ENCODE peak calls at places on chromosomes 16 and 17, in seven cellular contexts. B, P, R, K, M, O and Q are unnamed samples.

GRCh38 chr16:534089-534635 is 6.7 kb downstream of the CAPN15 start:
- DNase-seq in M (no peak), O (no peak), B (no peak), K (no peak), R (no peak), P (no peak), Q (no peak)

GRCh38 chr16:14186007-14186953 is 115.2 kb downstream of the MRTFB start:
- DNase-seq in R (no peak), O (peak; percentile 10), P (no peak), M (no peak), B (peak; percentile 24), K (peak; percentile 51), Q (peak; percentile 76)

GRCh38 chr17:6704472-6705052 is 8.6 kb downstream of the SLC13A5 start:
- DNase-seq in B (no peak), M (no peak), P (no peak), O (no peak), K (no peak), R (no peak), Q (no peak)

GRCh38 chr16:24989417-24989978 is 25.7 kb downstream of the ARHGAP17 start:
- DNase-seq in P (no peak), K (no peak), B (no peak), R (no peak), O (no peak), M (no peak), Q (no peak)

GRCh38 chr17:3964203-3965122 is at the start of gene ATP2A3:
- DNase-seq in P (peak; percentile 76), M (no peak), R (peak; percentile 78), K (no peak), O (no peak), B (peak; percentile 39), Q (peak; percentile 80)

GRCh38 chr17:67707442-67707841 is 10.3 kb upstream of the NOL11 start:
- DNase-seq in R (no peak), K (no peak), B (no peak), P (no peak), O (no peak), M (no peak), Q (no peak)

GRCh38 chr16:29662000-29662728 is 883 bp upstream of the SPN start:
- DNase-seq in O (no peak), M (no peak), R (no peak), K (no peak), P (no peak), B (no peak), Q (no peak)

GRCh38 chr16:47358816-47359215 is 102.0 kb downstream of the ITFG1 start:
- DNase-seq in B (no peak), R (no peak), K (no peak), O (no peak), M (no peak), P (no peak), Q (no peak)

GRCh38 chr17:20173091-20173490 is 163.9 kb downstream of the SPECC1 start:
- DNase-seq in O (no peak), B (no peak), M (no peak), K (no peak), P (no peak), R (no peak), Q (no peak)

GRCh38 chr17:47744168-47745036 is 11.4 kb downstream of the TBX21 start:
- DNase-seq in R (no peak), O (no peak), P (no peak), K (no peak), B (no peak), M (no peak), Q (no peak)

GRCh38 chr17:56723471-56723870 is 110.2 kb downstream of the C17orf67 start:
- DNase-seq in R (no peak), P (no peak), M (no peak), O (no peak), B (no peak), K (no peak), Q (no peak)

GRCh38 chr16:2798723-2799204 is 494 bp downstream of the PRSS41 start:
- DNase-seq in B (no peak), P (no peak), O (no peak), R (no peak), K (no peak), M (no peak), Q (no peak)

GRCh38 chr17:8964801-8965393 is 610 bp downstream of the PIK3R5 start:
- DNase-seq in M (no peak), B (peak; percentile 7), O (no peak), P (no peak), K (no peak), R (peak; percentile 82), Q (peak; percentile 76)

GRCh38 chr17:45149669-45150603 is 1.7 kb downstream of the HEXIM1 start:
- DNase-seq in M (no peak), R (peak; percentile 83), K (peak; percentile 80), B (peak; percentile 42), O (no peak), P (peak; percentile 51), Q (peak; percentile 92)

GRCh38 chr17:74512624-74513084 is 18.6 kb downstream of the CD300LB start:
- DNase-seq in O (no peak), M (no peak), P (peak; percentile 72), K (no peak), R (no peak), B (no peak), Q (no peak)

GRCh38 chr17:72387487-72387886 is 266.7 kb downstream of the SOX9 start:
- DNase-seq in R (no peak), K (no peak), P (no peak), O (no peak), B (no peak), M (no peak), Q (no peak)

GRCh38 chr17:39607057-39607850 is 466 bp downstream of the NEUROD2 start:
- DNase-seq in R (no peak), O (no peak), P (peak; percentile 2), B (no peak), K (no peak), M (no peak), Q (no peak)

GRCh38 chr16:70750893-70751467 is 50.0 kb downstream of the VAC14 start:
- DNase-seq in M (no peak), K (peak; percentile 95), O (peak; percentile 51), B (peak; percentile 27), P (no peak), R (peak; percentile 87), Q (peak; percentile 95)

GRCh38 chr16:62034236-62035114 is 1.8 kb downstream of the CDH8 start:
- DNase-seq in P (no peak), O (no peak), M (no peak), K (no peak), R (no peak), B (peak; percentile 33), Q (no peak)